ENCODE peak calls at places on chromosomes 1 and 21, in seven cellular contexts. U is SJSA1, X is GM23248, Y is left ventricle myocardium inferior, B is aorta, P is right lobe of liver, A is cardiac muscle cell. L is an unnamed sample. For H3K9me3 and H3K4me1, the result is how much of the 10 kb centered on the place peaks cover.

GRCh38 chr1:181485276-181486097 is 2.2 kb downstream of the CACNA1E start:
- DNase-seq in P (no peak), B (no peak), U (no peak), Y (no peak), A (peak), X (peak), L (no peak)

GRCh38 chr1:165755393-165756010 is 13.2 kb downstream of the TMCO1 start:
- DNase-seq in A (no peak), B (no peak), Y (no peak), X (no peak), P (no peak), U (no peak), L (no peak)

GRCh38 chr1:195082183-195082582 is 1526.1 kb downstream of the KCNT2 start:
- DNase-seq in U (no peak), Y (no peak), B (no peak), A (no peak), P (no peak), X (peak), L (no peak)

GRCh38 chr1:5619469-5619868 is 372.8 kb downstream of the NPHP4 start:
- DNase-seq in P (no peak), B (no peak), U (no peak), A (no peak), Y (no peak), X (no peak), L (no peak)

GRCh38 chr21:45990049-45990711 is 8.6 kb downstream of the COL6A1 start:
- DNase-seq in Y (no peak), X (no peak), U (no peak), P (no peak), B (peak), A (no peak), L (no peak)

GRCh38 chr1:94709891-94710581 is 110.1 kb upstream of the SLC44A3 start:
- DNase-seq in A (no peak), P (no peak), X (peak), U (peak), B (no peak), Y (no peak), L (no peak)

GRCh38 chr1:171801395-171801990 is 20.0 kb downstream of the METTL13 start:
- DNase-seq in X (peak), Y (no peak), B (no peak), A (peak), U (peak), P (no peak), L (no peak)

GRCh38 chr1:47596328-47596727 is 158.5 kb downstream of the FOXD2 start:
- DNase-seq in Y (no peak), B (no peak), X (no peak), P (no peak), U (no peak), A (no peak), L (no peak)

GRCh38 chr1:154913242-154913641 is 23.3 kb downstream of the PMVK start:
- DNase-seq in Y (no peak), X (no peak), P (no peak), B (no peak), A (no peak), U (no peak), L (no peak)

GRCh38 chr21:37915941-37916794 is at the start of gene KCNJ6:
- DNase-seq in A (peak), P (no peak), U (peak), Y (no peak), B (no peak), X (peak), L (peak)

GRCh38 chr1:246971322-246971721 is 36.5 kb downstream of the ZNF695 start:
- DNase-seq in A (peak), X (peak), P (peak), B (no peak), Y (peak), U (peak), L (peak)

GRCh38 chr1:246971969-246972368 is 35.9 kb downstream of the ZNF695 start:
- DNase-seq in B (no peak), A (no peak), U (no peak), X (no peak), P (no peak), Y (no peak), L (no peak)

GRCh38 chr1:246966502-246966901 is 34.8 kb upstream of the AHCTF1 start:
- DNase-seq in U (no peak), B (no peak), X (no peak), P (no peak), Y (no peak), A (no peak), L (no peak)

DNA sequence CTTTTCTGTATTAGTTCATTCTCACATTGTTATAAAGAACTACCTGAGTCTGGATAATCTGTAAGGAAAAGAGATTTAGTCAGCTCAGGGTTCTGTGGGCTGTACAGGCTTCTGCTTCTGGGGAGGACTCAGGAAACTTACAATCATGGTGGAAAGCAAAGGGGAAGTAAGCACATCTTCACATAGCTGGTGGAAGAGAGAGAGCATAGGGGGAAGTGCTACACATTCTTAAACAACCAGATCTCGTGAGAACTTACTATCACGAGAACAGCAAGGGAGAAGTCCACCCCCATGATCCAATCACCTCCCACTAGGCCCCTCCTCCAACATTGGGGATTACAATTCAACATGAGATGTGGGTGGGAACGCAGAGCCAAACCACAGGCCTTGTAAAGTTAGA is 37.9 kb upstream of the AHCTF1 start:
- DNase-seq in Y (no peak), X (no peak), U (no peak), P (no peak), A (no peak), B (no peak), L (no peak)
- H3K9me3 ChIP-seq in Y (under half), X (under half), U (under half), P (under half), A (under half), B (under half), L (under half)

GRCh38 chr1:92459871-92460320 is 26.8 kb downstream of the GFI1 start:
- DNase-seq in U (no peak), B (no peak), P (no peak), Y (no peak), A (no peak), X (no peak), L (no peak)
- H3K4me1 ChIP-seq in U (under half), B (under half), P (under half), Y (under half), A (under half), X (under half), L (under half)

GRCh38 chr1:226664413-226665101 is 74.5 kb downstream of the ITPKB start:
- DNase-seq in U (peak), Y (peak), A (no peak), B (peak), X (peak), P (no peak), L (no peak)
- H3K4me3 ChIP-seq in U (no peak), Y (peak), A (no peak), B (no peak), X (peak), P (no peak), L (peak)

DNA sequence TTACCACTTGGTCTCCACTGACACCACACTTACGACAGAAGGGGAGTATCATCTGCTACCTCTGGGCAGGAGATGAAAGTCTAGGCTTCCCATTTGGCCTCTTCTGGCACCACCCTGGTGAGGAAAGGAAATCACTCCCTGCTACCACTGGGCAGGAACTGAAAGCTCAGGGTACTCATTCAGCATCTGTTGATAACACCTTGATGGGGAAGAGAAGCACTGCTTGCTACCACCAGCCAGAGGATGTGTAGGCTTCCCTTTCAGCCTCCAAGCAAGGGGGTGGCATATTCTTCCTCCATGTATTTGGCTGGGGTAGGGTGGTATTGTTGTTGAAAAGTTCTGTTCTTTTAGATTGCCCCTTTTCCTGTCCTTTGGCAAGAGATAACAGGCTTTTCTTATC is 115.0 kb downstream of the ACBD6 start:
- DNase-seq in B (no peak), P (no peak), U (no peak), A (no peak), X (no peak), Y (no peak), L (no peak)
- H3K9me3 ChIP-seq in B (under half), P (under half), U (under half), A (under half), X (under half), Y (half or more), L (under half)

DNA sequence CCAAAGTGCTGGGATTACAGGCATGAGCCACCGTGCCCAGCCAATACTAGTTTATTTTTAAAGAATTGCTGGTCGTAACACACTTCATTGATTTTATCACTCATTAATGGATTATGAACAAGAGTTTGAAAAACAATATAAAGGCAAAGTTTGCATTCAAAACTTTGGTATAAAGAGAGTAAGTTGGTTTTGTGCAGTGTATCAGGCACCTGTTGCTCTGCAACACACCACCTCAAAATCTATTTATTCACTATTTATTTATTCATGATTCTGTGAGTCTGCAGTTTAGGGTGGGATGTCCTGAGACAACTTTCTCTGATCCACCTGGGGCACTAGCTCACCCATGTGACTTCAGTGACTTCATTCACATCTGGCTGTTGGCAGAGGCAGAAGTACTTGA is 10.2 kb upstream of the METTL18 start:
- DNase-seq in P (no peak), Y (no peak), A (no peak), B (no peak), U (no peak), X (no peak), L (no peak)
- H3K4me1 ChIP-seq in P (under half), Y (under half), A (under half), B (under half), U (under half), X (under half), L (under half)

GRCh38 chr1:43359696-43360095 is 915 bp downstream of the CDC20 start:
- DNase-seq in X (no peak), P (no peak), U (no peak), B (no peak), A (no peak), Y (no peak), L (no peak)
- H3K4me3 ChIP-seq in X (peak), P (no peak), U (peak), B (no peak), A (peak), Y (no peak), L (no peak)